ENCODE peak calls at places on chromosomes 13 and 19, in five cellular contexts. One of them, this sample, is unnamed.
A peak's percentile ranks its signal among the peaks of the same experiment; 100 is the strongest.

GRCh38 chr13:114132419-114133121 is at the start of gene RASA3:
- DNase-seq in HepG2: no peak
- DNase-seq in K562: peak; percentile 80
- DNase-seq in GM12878: no peak
- DNase-seq in H1: peak; percentile 88
- DNase-seq in this sample: peak; percentile 90

GRCh38 chr13:112809332-112810310 is 119.8 kb downstream of the ATP11A start:
- DNase-seq in HepG2: no peak
- DNase-seq in H1: no peak
- DNase-seq in K562: no peak
- DNase-seq in GM12878: no peak
- DNase-seq in this sample: no peak

GRCh38 chr13:23445794-23446193 is 12.3 kb upstream of the SACS start:
- DNase-seq in GM12878: no peak
- DNase-seq in HepG2: no peak
- DNase-seq in K562: no peak
- DNase-seq in H1: peak; percentile 38
- DNase-seq in this sample: no peak

GRCh38 chr13:43846496-43846895 is 33.0 kb downstream of the CCDC122 start:
- DNase-seq in HepG2: no peak
- DNase-seq in H1: no peak
- DNase-seq in GM12878: no peak
- DNase-seq in K562: no peak
- DNase-seq in this sample: no peak

GRCh38 chr13:33277351-33277750 is 8.2 kb downstream of the STARD13 start:
- DNase-seq in K562: no peak
- DNase-seq in HepG2: no peak
- DNase-seq in GM12878: no peak
- DNase-seq in H1: no peak
- DNase-seq in this sample: no peak

GRCh38 chr13:50357586-50358118 is 342.4 kb downstream of the KCNRG start:
- DNase-seq in GM12878: no peak
- DNase-seq in H1: no peak
- DNase-seq in HepG2: no peak
- DNase-seq in K562: peak; percentile 65
- DNase-seq in this sample: no peak

GRCh38 chr13:44842158-44842557 is 147.1 kb downstream of the NUFIP1 start:
- DNase-seq in GM12878: no peak
- DNase-seq in H1: no peak
- DNase-seq in HepG2: no peak
- DNase-seq in K562: no peak
- DNase-seq in this sample: no peak

GRCh38 chr19:57653689-57654088 is 15.0 kb upstream of the ZSCAN4 start:
- DNase-seq in H1: peak; percentile 3
- DNase-seq in HepG2: no peak
- DNase-seq in K562: no peak
- DNase-seq in GM12878: no peak
- DNase-seq in this sample: no peak

GRCh38 chr19:14408641-14409120 is 10.5 kb downstream of the DDX39A start:
- DNase-seq in H1: no peak
- DNase-seq in GM12878: no peak
- DNase-seq in HepG2: no peak
- DNase-seq in K562: no peak
- DNase-seq in this sample: no peak

GRCh38 chr13:45807520-45808099 is 43.9 kb downstream of the SIAH3 start:
- DNase-seq in HepG2: peak; percentile 60
- DNase-seq in K562: peak; percentile 44
- DNase-seq in H1: no peak
- DNase-seq in GM12878: peak; percentile 8
- DNase-seq in this sample: peak; percentile 74

GRCh38 chr13:102127153-102127552 is 274.7 kb downstream of the FGF14 start:
- DNase-seq in K562: no peak
- DNase-seq in HepG2: no peak
- DNase-seq in GM12878: no peak
- DNase-seq in H1: no peak
- DNase-seq in this sample: no peak

GRCh38 chr19:6060600-6061391 is 49.5 kb downstream of the RFX2 start:
- DNase-seq in K562: peak; percentile 94
- DNase-seq in H1: no peak
- DNase-seq in GM12878: no peak
- DNase-seq in HepG2: no peak
- DNase-seq in this sample: no peak

GRCh38 chr13:43374621-43375020 is 351.2 kb downstream of the DNAJC15 start:
- DNase-seq in GM12878: no peak
- DNase-seq in HepG2: no peak
- DNase-seq in H1: no peak
- DNase-seq in K562: no peak
- DNase-seq in this sample: no peak

GRCh38 chr13:99984463-99985242 is 3.1 kb downstream of the ZIC2 start:
- DNase-seq in GM12878: no peak
- DNase-seq in H1: peak; percentile 69
- DNase-seq in K562: no peak
- DNase-seq in HepG2: no peak
- DNase-seq in this sample: peak; percentile 74

GRCh38 chr13:20247963-20248362 is 15.8 kb upstream of the GJB6 start:
- DNase-seq in H1: no peak
- DNase-seq in K562: no peak
- DNase-seq in GM12878: no peak
- DNase-seq in HepG2: no peak
- DNase-seq in this sample: no peak

GRCh38 chr13:48490241-48490640 is 42.6 kb downstream of the RCBTB2 start:
- DNase-seq in H1: no peak
- DNase-seq in GM12878: no peak
- DNase-seq in K562: no peak
- DNase-seq in HepG2: no peak
- DNase-seq in this sample: no peak

GRCh38 chr19:14517446-14517839 is 754 bp downstream of the DNAJB1 start:
- DNase-seq in K562: no peak
- DNase-seq in GM12878: no peak
- DNase-seq in HepG2: no peak
- DNase-seq in H1: no peak
- DNase-seq in this sample: no peak

GRCh38 chr13:42803563-42804212 is 22.3 kb downstream of the FAM216B start:
- DNase-seq in GM12878: no peak
- DNase-seq in H1: no peak
- DNase-seq in K562: no peak
- DNase-seq in HepG2: no peak
- DNase-seq in this sample: no peak

GRCh38 chr19:48635263-48635965 is 1.8 kb downstream of the DBP start:
- DNase-seq in K562: peak; percentile 80
- DNase-seq in H1: peak; percentile 84
- DNase-seq in GM12878: no peak
- DNase-seq in HepG2: no peak
- DNase-seq in this sample: peak; percentile 79

GRCh38 chr19:18593367-18594095 is 4.9 kb downstream of the REX1BD start:
- DNase-seq in H1: no peak
- DNase-seq in HepG2: no peak
- DNase-seq in K562: peak; percentile 54
- DNase-seq in GM12878: no peak
- DNase-seq in this sample: peak; percentile 80

GRCh38 chr13:29503041-29503837 is 92.2 kb downstream of the SLC7A1 start:
- DNase-seq in HepG2: no peak
- DNase-seq in K562: peak; percentile 9
- DNase-seq in GM12878: no peak
- DNase-seq in H1: peak; percentile 66
- DNase-seq in this sample: peak; percentile 71

GRCh38 chr19:14434543-14435319 is 1.6 kb downstream of the PKN1 start:
- DNase-seq in H1: no peak
- DNase-seq in HepG2: peak; percentile 72
- DNase-seq in GM12878: no peak
- DNase-seq in K562: peak; percentile 88
- DNase-seq in this sample: no peak

GRCh38 chr13:35789335-35790166 is 313.1 kb upstream of the MAB21L1 start:
- DNase-seq in H1: no peak
- DNase-seq in K562: peak; percentile 9
- DNase-seq in GM12878: no peak
- DNase-seq in HepG2: peak; percentile 16
- DNase-seq in this sample: peak; percentile 53

GRCh38 chr19:49528211-49528771 is 488 bp downstream of the RCN3 start:
- DNase-seq in HepG2: no peak
- DNase-seq in GM12878: no peak
- DNase-seq in K562: no peak
- DNase-seq in H1: peak; percentile 57
- DNase-seq in this sample: peak; percentile 69

GRCh38 chr13:109271555-109271954 is 514.8 kb downstream of the IRS2 start:
- DNase-seq in GM12878: no peak
- DNase-seq in HepG2: no peak
- DNase-seq in H1: no peak
- DNase-seq in K562: no peak
- DNase-seq in this sample: no peak

GRCh38 chr13:94967183-94968039 is 255.1 kb upstream of the SOX21 start:
- DNase-seq in K562: peak; percentile 8
- DNase-seq in HepG2: no peak
- DNase-seq in GM12878: no peak
- DNase-seq in H1: peak; percentile 81
- DNase-seq in this sample: peak; percentile 74

GRCh38 chr19:8343483-8343844 is 402 bp upstream of the KANK3 start:
- DNase-seq in K562: no peak
- DNase-seq in HepG2: no peak
- DNase-seq in H1: no peak
- DNase-seq in GM12878: no peak
- DNase-seq in this sample: no peak

GRCh38 chr13:43493496-43494000 is 293.2 kb downstream of the ENOX1 start:
- DNase-seq in K562: no peak
- DNase-seq in GM12878: no peak
- DNase-seq in HepG2: no peak
- DNase-seq in H1: no peak
- DNase-seq in this sample: no peak

DNA sequence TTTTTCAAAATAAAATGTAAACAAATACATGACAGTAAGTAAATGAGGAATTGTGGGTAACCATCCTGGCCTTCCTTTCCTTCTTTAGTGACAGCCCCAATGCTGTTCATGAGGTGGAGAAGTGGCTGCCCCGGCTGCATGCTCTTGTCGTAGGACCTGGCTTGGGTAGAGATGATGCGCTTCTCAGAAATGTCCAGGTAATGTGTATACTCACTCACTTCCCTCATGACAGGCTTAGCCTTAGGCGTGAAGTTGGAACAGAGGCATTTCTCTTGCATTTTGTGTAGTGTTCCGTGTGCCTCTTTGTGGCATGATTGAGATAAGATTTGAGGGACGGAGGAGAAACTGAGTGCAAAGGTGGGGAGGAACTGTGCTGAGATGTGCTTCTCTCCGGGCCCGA is 12.0 kb downstream of the NAXD start:
- DNase-seq in K562: no peak
- DNase-seq in GM12878: no peak
- DNase-seq in H1: no peak
- DNase-seq in HepG2: no peak
- DNase-seq in this sample: no peak
- TF ChIP-seq CREB1 in K562: no peak
- TF ChIP-seq CREB1 in GM12878: no peak
- TF ChIP-seq CREB1 in H1: no peak
- TF ChIP-seq CREB1 in HepG2: no peak
- TF ChIP-seq CREB1 in this sample: no peak

GRCh38 chr19:28014821-28015405 is 1198.0 kb downstream of the UQCRFS1 start:
- DNase-seq in H1: no peak
- DNase-seq in GM12878: no peak
- DNase-seq in K562: no peak
- DNase-seq in HepG2: no peak
- DNase-seq in this sample: no peak
- H3K27me3 ChIP-seq in H1: no peaks in the 10 kb centered on the region
- H3K27me3 ChIP-seq in GM12878: no peaks in the 10 kb centered on the region
- H3K27me3 ChIP-seq in K562: no peaks in the 10 kb centered on the region
- H3K27me3 ChIP-seq in HepG2: no peaks in the 10 kb centered on the region
- H3K27me3 ChIP-seq in this sample: no peaks in the 10 kb centered on the region

GRCh38 chr13:80010846-80011245 is 330.1 kb downstream of the SPRY2 start:
- DNase-seq in H1: no peak
- DNase-seq in GM12878: no peak
- DNase-seq in K562: no peak
- DNase-seq in HepG2: no peak
- DNase-seq in this sample: no peak

GRCh38 chr13:80011448-80012212 is 329.3 kb downstream of the SPRY2 start:
- DNase-seq in K562: no peak
- DNase-seq in HepG2: no peak
- DNase-seq in GM12878: no peak
- DNase-seq in H1: no peak
- DNase-seq in this sample: no peak

GRCh38 chr13:80010286-80010831 is 330.6 kb downstream of the SPRY2 start:
- DNase-seq in HepG2: no peak
- DNase-seq in H1: no peak
- DNase-seq in K562: no peak
- DNase-seq in GM12878: no peak
- DNase-seq in this sample: no peak

GRCh38 chr13:80009760-80010159 is 331.2 kb downstream of the SPRY2 start:
- DNase-seq in H1: no peak
- DNase-seq in K562: no peak
- DNase-seq in HepG2: no peak
- DNase-seq in GM12878: no peak
- DNase-seq in this sample: no peak

DNA sequence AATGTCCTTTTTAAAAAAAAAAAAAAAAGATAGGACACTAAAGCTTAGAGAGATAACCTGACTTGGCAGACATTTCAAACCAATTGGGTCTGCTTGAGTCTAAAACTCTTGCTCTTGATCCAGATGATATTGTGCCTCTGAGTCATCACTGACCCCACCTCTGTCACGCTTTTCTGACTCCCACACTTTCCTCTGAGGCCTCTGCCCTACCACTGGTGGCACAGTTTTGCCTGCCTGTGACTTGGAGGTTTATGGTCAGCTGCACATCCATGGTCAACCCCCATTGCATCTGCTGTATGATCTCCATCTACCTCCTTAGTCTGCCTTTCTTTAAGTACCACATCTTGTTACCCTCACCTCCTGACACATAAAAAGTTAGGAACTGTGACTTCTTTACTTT is 328.6 kb downstream of the SPRY2 start:
- DNase-seq in GM12878: no peak
- DNase-seq in K562: no peak
- DNase-seq in HepG2: no peak
- DNase-seq in H1: no peak
- DNase-seq in this sample: no peak
- TF ChIP-seq CREB1 in GM12878: no peak
- TF ChIP-seq CREB1 in K562: no peak
- TF ChIP-seq CREB1 in HepG2: no peak
- TF ChIP-seq CREB1 in H1: no peak
- TF ChIP-seq CREB1 in this sample: no peak

GRCh38 chr19:3304871-3305423 is 61.4 kb upstream of the NFIC start:
- DNase-seq in H1: peak; percentile 92
- DNase-seq in K562: peak; percentile 85
- DNase-seq in GM12878: peak; percentile 27
- DNase-seq in HepG2: peak; percentile 58
- DNase-seq in this sample: peak; percentile 87
- H3K27me3 ChIP-seq in H1: no peaks in the 10 kb centered on the region
- H3K27me3 ChIP-seq in K562: peaks cover 18% of the 10 kb centered on the region
- H3K27me3 ChIP-seq in GM12878: no peaks in the 10 kb centered on the region
- H3K27me3 ChIP-seq in HepG2: no peaks in the 10 kb centered on the region
- H3K27me3 ChIP-seq in this sample: peaks cover 2% of the 10 kb centered on the region

GRCh38 chr19:32498641-32499200 is 82.3 kb upstream of the PDCD5 start:
- DNase-seq in HepG2: no peak
- DNase-seq in GM12878: no peak
- DNase-seq in H1: no peak
- DNase-seq in K562: no peak
- DNase-seq in this sample: no peak
- TF ChIP-seq CREB1 in HepG2: no peak
- TF ChIP-seq CREB1 in GM12878: no peak
- TF ChIP-seq CREB1 in H1: no peak
- TF ChIP-seq CREB1 in K562: no peak
- TF ChIP-seq CREB1 in this sample: no peak

GRCh38 chr19:406121-406711 is 2.7 kb downstream of the C2CD4C start:
- DNase-seq in H1: peak; percentile 46
- DNase-seq in GM12878: no peak
- DNase-seq in K562: no peak
- DNase-seq in HepG2: no peak
- DNase-seq in this sample: no peak
- H3K27me3 ChIP-seq in H1: peaks cover 11% of the 10 kb centered on the region
- H3K27me3 ChIP-seq in GM12878: no peaks in the 10 kb centered on the region
- H3K27me3 ChIP-seq in K562: peaks cover 67% of the 10 kb centered on the region
- H3K27me3 ChIP-seq in HepG2: peaks cover 77% of the 10 kb centered on the region
- H3K27me3 ChIP-seq in this sample: peaks cover 12% of the 10 kb centered on the region

GRCh38 chr19:33438016-33438671 is 64.6 kb downstream of the CEBPG start:
- DNase-seq in GM12878: no peak
- DNase-seq in H1: no peak
- DNase-seq in K562: no peak
- DNase-seq in HepG2: no peak
- DNase-seq in this sample: no peak
- TF ChIP-seq CREB1 in GM12878: no peak
- TF ChIP-seq CREB1 in H1: no peak
- TF ChIP-seq CREB1 in K562: no peak
- TF ChIP-seq CREB1 in HepG2: no peak
- TF ChIP-seq CREB1 in this sample: no peak